ENCODE peak calls at places on chromosomes 4 and X, in four cellular contexts. G, H, T and I are unnamed samples.

GRCh38 chr4:2168469-2169319 is 73.2 kb downstream of the HAUS3 start:
- DNase-seq in T (no peak), H (no peak), G (no peak), I (no peak)

GRCh38 chr4:2712261-2712842 is 43.8 kb downstream of the TNIP2 start:
- DNase-seq in T (peak), G (no peak), H (no peak), I (no peak)

GRCh38 chr4:36081185-36081584 is 163.1 kb downstream of the ARAP2 start:
- DNase-seq in H (no peak), T (no peak), G (no peak), I (no peak)

GRCh38 chr4:165723051-165723805 is 149.8 kb upstream of the TLL1 start:
- DNase-seq in G (no peak), H (no peak), T (no peak), I (no peak)

GRCh38 chrX:26581086-26581485 is 365.1 kb downstream of the MAGEB5 start:
- DNase-seq in G (no peak), T (no peak), H (no peak), I (no peak)

GRCh38 chr4:115537387-115537786 is 424.0 kb upstream of the NDST4 start:
- DNase-seq in T (no peak), H (no peak), G (no peak), I (no peak)

GRCh38 chr4:6972911-6973310 is 63.3 kb downstream of the TBC1D14 start:
- DNase-seq in G (no peak), T (no peak), H (peak), I (no peak)

GRCh38 chr4:37715889-37716402 is 29.8 kb upstream of the RELL1 start:
- DNase-seq in T (no peak), H (no peak), G (no peak), I (no peak)

GRCh38 chr4:109233585-109233984 is 68.9 kb downstream of the COL25A1 start:
- DNase-seq in T (no peak), G (no peak), H (no peak), I (no peak)

GRCh38 chrX:106964290-106964689 is 35.7 kb downstream of the MORC4 start:
- DNase-seq in H (no peak), T (no peak), G (no peak), I (no peak)

GRCh38 chrX:2710041-2710471 is 19.0 kb downstream of the CD99 start:
- DNase-seq in H (no peak), T (no peak), G (no peak), I (peak)

GRCh38 chr4:52869196-52869595 is 7.1 kb downstream of the RASL11B start:
- DNase-seq in H (no peak), T (no peak), G (no peak), I (no peak)

GRCh38 chr4:140857111-140857510 is 100.9 kb upstream of the TBC1D9 start:
- DNase-seq in T (no peak), G (no peak), H (no peak), I (no peak)

GRCh38 chrX:9221714-9222113 is 187.8 kb upstream of the FAM9B start:
- DNase-seq in H (no peak), T (no peak), G (no peak), I (no peak)

GRCh38 chr4:16264798-16265197 is 38.5 kb upstream of the TAPT1 start:
- DNase-seq in G (peak), T (no peak), H (no peak), I (peak)

GRCh38 chr4:112036881-112037280 is 108.4 kb upstream of the FAM241A start:
- DNase-seq in T (no peak), H (no peak), G (no peak), I (no peak)

GRCh38 chrX:16869393-16870094 is 618 bp downstream of the RBBP7 start:
- DNase-seq in G (no peak), H (peak), T (peak), I (no peak)

GRCh38 chrX:10108288-10108687 is 48.5 kb upstream of the CLCN4 start:
- DNase-seq in T (no peak), H (no peak), G (no peak), I (no peak)

DNA sequence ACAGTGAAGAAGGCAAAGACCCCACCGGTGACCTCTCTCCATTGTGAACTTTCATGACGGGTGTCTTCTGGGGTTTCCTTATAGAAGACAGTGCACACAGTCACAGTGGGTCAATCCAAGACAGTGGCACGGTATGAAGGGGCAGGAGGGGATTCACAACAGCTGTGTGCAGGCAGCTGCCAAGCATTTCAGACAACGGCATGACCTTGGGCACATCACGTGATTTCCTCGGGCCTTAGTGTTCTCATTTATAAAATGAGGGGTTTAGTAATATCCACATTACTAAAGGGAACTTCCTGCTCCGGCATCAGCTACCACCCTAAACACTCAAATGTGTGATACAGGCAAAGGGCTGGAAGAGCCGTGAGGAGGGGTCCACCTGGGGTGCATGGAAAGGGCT is 42.9 kb downstream of the RBM47 start:
- DNase-seq in T (no peak), H (no peak), G (no peak), I (no peak)
- TF ChIP-seq NR3C1 in T (no peak), H (no peak), G (no peak), I (no peak)

DNA sequence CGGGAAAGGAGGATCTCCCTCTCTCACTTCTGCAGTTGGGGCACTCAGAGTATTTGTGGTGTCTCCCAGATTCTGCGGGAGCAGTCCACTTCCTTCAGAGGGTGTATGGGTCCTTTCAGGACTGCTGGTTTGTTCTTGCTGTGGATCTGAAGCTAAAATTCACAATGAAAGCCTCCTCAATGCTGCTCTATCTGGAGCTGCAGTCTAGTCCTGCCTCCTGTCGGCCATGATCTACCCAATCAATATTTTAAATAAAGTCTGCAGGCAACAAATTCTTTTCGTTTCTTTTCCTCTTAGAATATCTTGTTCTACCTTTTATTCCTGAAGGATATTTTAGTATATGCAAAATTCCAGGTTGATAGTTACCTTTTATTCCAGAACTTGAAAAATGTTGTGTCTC is 226.1 kb upstream of the AR start:
- DNase-seq in H (no peak), T (no peak), G (no peak), I (no peak)
- TF ChIP-seq NR3C1 in H (no peak), T (no peak), G (no peak), I (no peak)

DNA sequence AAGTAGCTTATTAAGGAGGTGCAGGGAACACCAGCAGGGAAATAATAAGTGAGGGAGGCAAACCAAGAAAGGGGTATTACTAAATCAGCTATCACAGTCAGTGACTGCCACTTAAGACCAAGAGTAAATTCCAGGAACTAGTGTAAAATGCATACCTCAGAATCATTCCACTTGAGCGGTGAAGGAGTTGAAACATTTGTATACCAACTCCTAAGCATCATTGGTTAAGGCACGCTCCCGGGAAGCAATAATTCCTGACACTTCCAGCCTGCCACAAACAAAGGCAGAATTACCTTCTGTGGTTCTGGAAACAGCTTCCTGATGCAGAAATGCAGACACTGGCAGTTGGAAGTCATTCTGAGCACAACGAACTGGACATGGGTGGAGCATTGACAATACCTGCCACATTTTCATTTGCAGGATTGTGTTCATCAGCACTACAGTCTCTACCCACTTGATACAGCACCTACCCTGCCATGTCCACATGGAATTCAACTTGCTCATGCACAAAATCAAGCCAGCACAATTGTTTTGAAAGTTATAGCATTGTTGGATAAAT is 82.1 kb downstream of the PPP1R2C start:
- DNase-seq in T (no peak), H (no peak), G (no peak), I (no peak)
- TF ChIP-seq NR3C1 in T (no peak), H (no peak), G (no peak), I (no peak)

DNA sequence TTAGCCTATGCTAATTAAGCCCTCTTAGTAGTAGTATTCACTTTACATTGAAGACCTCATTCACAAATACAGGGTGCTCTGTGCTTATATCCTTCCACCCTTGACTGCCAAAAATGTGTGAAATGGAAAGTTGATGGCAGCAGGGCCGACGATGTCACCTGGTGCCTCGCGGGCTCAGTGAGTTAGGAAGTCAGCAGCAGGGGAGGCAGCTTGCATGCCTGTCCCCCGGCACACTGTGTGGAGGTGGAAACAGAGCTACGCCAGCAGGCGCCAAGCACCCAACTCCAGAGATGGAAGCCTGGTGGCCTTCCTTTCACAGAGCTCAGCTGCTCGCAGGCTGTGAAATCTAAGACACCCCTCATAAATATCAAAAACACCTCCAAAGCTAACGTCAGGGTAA is 8.4 kb downstream of the MSL3 start:
- DNase-seq in T (no peak), H (no peak), G (no peak), I (no peak)
- TF ChIP-seq NR3C1 in T (no peak), H (no peak), G (no peak), I (no peak)

GRCh38 chrX:48665991-48666390 is 17.6 kb upstream of the WAS start:
- DNase-seq in T (no peak), G (no peak), H (no peak), I (no peak)
- TF ChIP-seq NR3C1 in T (no peak), G (no peak), H (no peak), I (no peak)

DNA sequence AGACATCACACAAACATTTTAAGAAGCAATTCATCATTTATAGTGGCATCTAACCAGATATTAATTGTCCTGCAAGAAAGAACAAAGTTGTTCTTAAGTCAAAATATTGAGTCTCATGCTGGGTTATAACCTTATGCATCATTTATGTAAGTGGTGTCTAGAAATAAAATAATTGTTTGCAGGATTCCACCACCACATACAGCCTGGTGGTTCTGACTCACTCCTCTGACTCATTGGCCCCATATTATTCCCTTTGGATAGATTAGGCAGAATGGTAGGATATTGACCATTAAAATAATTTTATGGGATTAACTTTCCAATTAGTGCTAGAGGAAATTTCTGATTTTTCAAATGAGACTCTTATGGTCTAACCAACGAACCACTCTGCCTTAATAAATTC is 384.5 kb downstream of the GRXCR1 start:
- DNase-seq in T (no peak), H (no peak), G (no peak), I (no peak)
- TF ChIP-seq NR3C1 in T (no peak), H (no peak), G (no peak), I (no peak)